ENCODE peak calls at places on chromosomes 5 and 9, in six cellular contexts. T is H1, H is choroid plexus epithelial cell, L is MM.1S, F is colonic mucosa, D is cardiac muscle cell. Y is an unnamed sample.

GRCh38 chr9:117926031-117926655 is 221.9 kb downstream of the TLR4 start:
- DNase-seq in T (no peak), L (no peak), D (no peak), F (no peak), H (no peak), Y (no peak)

GRCh38 chr5:620586-621180 is 8.5 kb downstream of the CEP72 start:
- DNase-seq in T (no peak), H (no peak), F (no peak), L (no peak), D (no peak), Y (no peak)

GRCh38 chr5:124664287-124664686 is 82.2 kb downstream of the ZNF608 start:
- DNase-seq in T (no peak), H (no peak), D (no peak), L (no peak), F (no peak), Y (no peak)

GRCh38 chr9:136050266-136050705 is 44.8 kb downstream of the NACC2 start:
- DNase-seq in T (no peak), H (no peak), D (no peak), F (no peak), L (no peak), Y (no peak)

GRCh38 chr5:117889592-117889991 is 1098.8 kb downstream of the DTWD2 start:
- DNase-seq in D (no peak), H (peak), T (no peak), F (no peak), L (no peak), Y (no peak)

GRCh38 chr9:15513335-15513734 is 2.6 kb upstream of the PSIP1 start:
- DNase-seq in H (peak), F (no peak), D (no peak), T (peak), L (no peak), Y (no peak)

GRCh38 chr9:109315889-109316640 is 4.8 kb downstream of the EPB41L4B start:
- DNase-seq in H (no peak), T (no peak), L (no peak), F (peak), D (no peak), Y (no peak)

GRCh38 chr9:124128568-124128967 is 117.0 kb downstream of the LHX2 start:
- DNase-seq in H (no peak), T (no peak), L (no peak), D (no peak), F (no peak), Y (no peak)

GRCh38 chr5:72146056-72146455 is 38.8 kb downstream of the MAP1B start:
- DNase-seq in L (no peak), D (no peak), H (no peak), F (no peak), T (no peak), Y (no peak)

GRCh38 chr5:128693779-128694178 is 155.7 kb upstream of the FBN2 start:
- DNase-seq in T (no peak), L (no peak), D (no peak), F (no peak), H (peak), Y (no peak)

GRCh38 chr9:69900406-69900805 is 79.8 kb downstream of the CFAP95 start:
- DNase-seq in T (no peak), D (no peak), L (no peak), H (peak), F (no peak), Y (no peak)

GRCh38 chr9:137679695-137680305 is 61.0 kb downstream of the EHMT1 start:
- DNase-seq in T (no peak), D (no peak), F (peak), L (peak), H (no peak), Y (no peak)

GRCh38 chr9:77488439-77489126 is 159.5 kb downstream of the GNA14 start:
- DNase-seq in L (peak), D (peak), H (peak), T (no peak), F (no peak), Y (no peak)
- TF ChIP-seq CTCF in L (peak), D (peak), H (peak), T (no peak), F (peak), Y (peak)

DNA sequence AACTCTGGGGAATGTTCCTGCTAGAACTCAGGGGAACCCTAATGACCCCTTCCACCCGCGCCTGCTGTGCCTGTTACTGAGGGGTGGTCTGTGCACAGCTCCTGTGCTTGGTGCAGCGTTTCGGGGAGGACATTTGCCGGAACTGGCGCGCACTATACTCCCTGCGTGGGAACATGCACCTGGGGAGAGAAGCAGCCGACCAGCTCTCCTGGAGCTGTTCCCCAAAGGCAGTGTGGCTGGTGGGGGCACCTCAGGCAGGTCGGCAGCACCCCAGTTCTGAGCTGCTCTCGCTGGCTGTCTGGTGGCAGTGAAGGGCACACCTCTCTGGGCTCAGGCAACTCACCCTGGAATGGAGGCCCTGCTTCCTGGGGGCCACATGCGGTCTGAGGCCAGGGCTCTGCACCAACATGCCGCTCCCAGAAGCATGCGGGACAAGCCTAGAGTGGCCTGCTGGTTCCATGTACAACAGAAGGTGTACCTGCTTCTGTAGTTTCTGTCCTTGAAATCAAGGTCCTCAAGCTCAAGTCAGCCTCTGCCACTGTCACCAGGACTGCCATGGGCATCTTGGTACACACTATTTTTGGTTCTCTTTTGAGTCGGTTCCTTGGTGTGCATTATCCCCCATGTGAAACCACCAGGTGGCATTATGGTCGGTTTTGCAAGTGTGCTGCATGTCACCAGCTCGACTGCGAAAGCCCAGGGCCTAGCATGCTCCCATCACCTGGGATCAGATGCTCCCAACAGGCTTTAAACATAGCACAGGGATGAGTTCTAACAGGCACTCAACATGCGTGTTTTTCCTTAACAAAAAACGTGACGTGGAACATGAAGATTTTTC is 7.8 kb upstream of the MRNIP start:
- DNase-seq in L (peak), T (no peak), H (peak), D (no peak), F (no peak), Y (no peak)
- TF ChIP-seq CTCF in L (peak), T (no peak), H (peak), D (no peak), F (no peak), Y (no peak)

GRCh38 chr9:93520523-93520922 is 55.9 kb upstream of the PHF2 start:
- DNase-seq in L (no peak), H (peak), T (no peak), D (no peak), F (no peak), Y (no peak)
- TF ChIP-seq CTCF in L (no peak), H (peak), T (no peak), D (no peak), F (no peak), Y (no peak)

DNA sequence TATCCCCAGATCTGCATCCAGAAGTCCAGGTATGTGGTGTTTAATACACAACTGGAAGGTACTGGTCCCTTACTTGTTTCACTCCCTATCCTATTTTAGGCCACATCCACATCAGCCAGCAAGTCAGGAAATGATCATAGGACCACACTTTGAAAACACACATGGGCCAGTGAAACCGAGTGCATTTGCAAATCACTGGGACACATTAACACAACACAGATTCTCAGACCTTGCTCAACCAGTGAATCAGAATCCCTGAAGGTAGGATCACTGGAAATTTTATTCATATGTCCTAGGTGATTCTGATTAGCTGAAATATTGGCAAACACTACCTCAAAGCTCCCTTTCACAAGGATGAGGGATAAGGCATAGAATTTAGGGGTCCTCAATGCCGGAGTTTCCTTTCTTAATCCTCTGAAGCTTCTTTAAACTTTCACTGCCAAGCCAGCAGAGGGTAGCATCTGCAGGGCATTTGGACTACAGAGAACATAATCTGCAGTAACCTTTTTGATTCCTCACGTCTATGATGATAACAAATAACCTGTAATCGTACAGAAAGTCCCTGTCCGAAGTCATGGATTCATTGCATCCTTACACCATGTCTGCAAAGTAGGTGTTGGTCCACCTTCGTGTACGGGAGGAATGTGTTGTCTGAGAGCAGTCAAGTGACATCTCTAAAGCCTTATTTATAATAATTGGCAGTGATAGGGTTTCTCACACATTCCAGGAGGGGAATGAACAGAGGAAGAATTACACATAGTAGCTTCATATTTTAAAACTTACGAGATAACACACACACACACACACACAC is 11.0 kb upstream of the ABLIM3 start:
- DNase-seq in F (no peak), L (no peak), D (no peak), T (no peak), H (peak), Y (no peak)
- TF ChIP-seq CTCF in F (no peak), L (no peak), D (peak), T (no peak), H (peak), Y (no peak)

GRCh38 chr5:97726106-97726505 is 543.1 kb upstream of the RIOK2 start:
- DNase-seq in T (no peak), F (no peak), L (no peak), H (peak), D (no peak), Y (no peak)
- TF ChIP-seq CTCF in T (no peak), F (no peak), L (no peak), H (no peak), D (no peak), Y (no peak)

GRCh38 chr5:172769598-172770373 is 1.2 kb downstream of the DUSP1 start:
- DNase-seq in D (peak), F (no peak), T (no peak), L (no peak), H (peak), Y (no peak)

GRCh38 chr5:172772112-172772906 is 1.3 kb upstream of the DUSP1 start:
- DNase-seq in L (peak), T (no peak), F (peak), H (peak), D (peak), Y (peak)

GRCh38 chr5:172770374-172770674 is 671 bp downstream of the DUSP1 start:
- DNase-seq in T (no peak), D (no peak), L (no peak), H (no peak), F (peak), Y (peak)

GRCh38 chr5:172771439-172772111 is 580 bp upstream of the DUSP1 start:
- DNase-seq in D (peak), F (no peak), T (no peak), H (peak), L (no peak), Y (no peak)

GRCh38 chr5:172770675-172771438 is at the start of gene DUSP1:
- DNase-seq in F (peak), L (peak), D (peak), T (peak), H (peak), Y (peak)
- TF ChIP-seq CTCF in F (peak), L (peak), D (peak), T (no peak), H (peak), Y (peak)

GRCh38 chr9:4762889-4763521 is 22.0 kb upstream of the AK3 start:
- DNase-seq in D (peak), F (peak), H (peak), L (no peak), T (no peak), Y (peak)
- TF ChIP-seq CTCF in D (no peak), F (no peak), H (no peak), L (no peak), T (no peak), Y (peak)

GRCh38 chr9:128633057-128633456 is 23.6 kb downstream of the DYNC2I2 start:
- DNase-seq in L (no peak), D (no peak), T (no peak), F (no peak), H (no peak), Y (no peak)
- TF ChIP-seq CTCF in L (no peak), D (no peak), T (no peak), F (no peak), H (no peak), Y (no peak)

GRCh38 chr5:3025392-3025791 is 273.9 kb upstream of the IRX2 start:
- DNase-seq in T (no peak), L (no peak), H (no peak), D (no peak), F (no peak), Y (no peak)

GRCh38 chr5:3024976-3025375 is 273.5 kb upstream of the IRX2 start:
- DNase-seq in T (no peak), L (no peak), F (no peak), H (no peak), D (no peak), Y (no peak)

GRCh38 chr5:3023678-3024077 is 272.2 kb upstream of the IRX2 start:
- DNase-seq in L (no peak), F (no peak), H (no peak), D (no peak), T (no peak), Y (no peak)

GRCh38 chr5:3024541-3024940 is 273.1 kb upstream of the IRX2 start:
- DNase-seq in H (no peak), F (no peak), T (no peak), D (no peak), L (no peak), Y (no peak)

GRCh38 chr5:3024126-3024525 is 272.6 kb upstream of the IRX2 start:
- DNase-seq in F (no peak), T (no peak), H (no peak), L (no peak), D (no peak), Y (no peak)
- TF ChIP-seq CTCF in F (no peak), T (no peak), H (no peak), L (no peak), D (no peak), Y (no peak)

GRCh38 chr5:173281910-173282309 is 46.3 kb downstream of the STC2 start:
- DNase-seq in T (peak), D (peak), H (peak), L (no peak), F (no peak), Y (peak)
- TF ChIP-seq CTCF in T (peak), D (peak), H (peak), L (no peak), F (no peak), Y (peak)

Y was measured in endothelial cell.